ENCODE peak calls at places on chromosomes 6 and 20, in nine cellular contexts. U, X, D, Z, J, W, G, C and F are unnamed samples.

GRCh38 chr20:408843-409696 is 971 bp downstream of the RBCK1 start:
- DNase-seq in W (no peak), U (no peak), Z (no peak), X (no peak), J (no peak), D (no peak), G (peak; percentile 23), C (no peak), F (no peak)

GRCh38 chr20:45918182-45918737 is 6.3 kb upstream of the PLTP start:
- DNase-seq in C (no peak), X (peak; percentile 60), G (no peak), W (no peak), J (no peak), D (no peak), Z (no peak), U (peak; percentile 26), F (no peak)

GRCh38 chr20:59933296-59933848 is at the start of gene SYCP2:
- DNase-seq in J (peak; percentile 61), U (peak; percentile 12), X (no peak), C (peak; percentile 33), D (peak; percentile 77), W (no peak), Z (peak; percentile 86), G (no peak), F (no peak)

GRCh38 chr6:33872761-33873160 is 69.0 kb upstream of the MLN start:
- DNase-seq in U (no peak), W (no peak), Z (no peak), J (no peak), G (no peak), X (no peak), C (no peak), D (no peak), F (no peak)

GRCh38 chr6:144134176-144134575 is 16.1 kb upstream of the STX11 start:
- DNase-seq in Z (no peak), D (peak; percentile 35), U (peak; percentile 50), C (no peak), W (no peak), X (no peak), G (no peak), J (no peak), F (no peak)

GRCh38 chr6:21914121-21914973 is 320.8 kb downstream of the SOX4 start:
- DNase-seq in Z (no peak), G (no peak), U (peak; percentile 76), X (no peak), D (no peak), W (no peak), C (peak; percentile 22), J (peak; percentile 91), F (no peak)

GRCh38 chr20:17681741-17682102 is 320 bp downstream of the RRBP1 start:
- DNase-seq in W (no peak), C (no peak), Z (no peak), J (no peak), D (no peak), U (no peak), X (no peak), G (no peak), F (no peak)

GRCh38 chr6:137403855-137404254 is 90.3 kb downstream of the OLIG3 start:
- DNase-seq in G (no peak), W (no peak), C (no peak), Z (no peak), U (no peak), X (no peak), D (no peak), J (peak; percentile 48), F (no peak)

GRCh38 chr6:165617528-165617927 is 45.5 kb downstream of the PDE10A start:
- DNase-seq in U (no peak), G (no peak), J (no peak), D (no peak), C (no peak), X (no peak), Z (no peak), W (no peak), F (no peak)

GRCh38 chr20:37336369-37337207 is 9.4 kb upstream of the SRC start:
- DNase-seq in G (no peak), W (no peak), Z (peak; percentile 93), U (no peak), C (no peak), J (no peak), D (peak; percentile 60), X (no peak), F (no peak)

GRCh38 chr20:23159256-23159922 is 73.3 kb upstream of the CD93 start:
- DNase-seq in X (no peak), W (no peak), J (peak; percentile 25), G (no peak), U (no peak), Z (peak; percentile 87), D (no peak), C (no peak), F (no peak)

GRCh38 chr6:7974932-7975763 is 64.6 kb upstream of the TXNDC5 start:
- DNase-seq in Z (peak; percentile 93), G (peak; percentile 64), D (peak; percentile 90), C (no peak), J (peak; percentile 73), U (peak; percentile 100), W (peak; percentile 72), X (peak; percentile 75), F (no peak)

GRCh38 chr20:46784450-46785127 is 75.1 kb downstream of the SLC2A10 start:
- DNase-seq in G (no peak), Z (no peak), C (no peak), W (no peak), U (peak; percentile 49), D (peak; percentile 74), X (no peak), J (no peak), F (no peak)

GRCh38 chr6:39917981-39918380 is 16.3 kb downstream of the MOCS1 start:
- DNase-seq in D (no peak), U (no peak), W (no peak), Z (no peak), X (no peak), J (no peak), G (no peak), C (no peak), F (no peak)

GRCh38 chr20:49989234-49990065 is 6.7 kb downstream of the SNAI1 start:
- DNase-seq in Z (peak; percentile 91), D (peak; percentile 86), G (peak; percentile 92), W (no peak), J (no peak), U (peak; percentile 85), X (peak; percentile 53), C (no peak), F (peak; percentile 34)